ENCODE peak calls at places on chromosomes 6 and 20, in six cellular contexts. S is tibial nerve, A is AG09309, W is fibroblast of the aortic adventitia, M is AG04449, L is fibroblast of mammary gland. E is an unnamed sample.

GRCh38 chr20:34708621-34709043 is 4.5 kb downstream of the TP53INP2 start:
- DNase-seq in S (peak), A (no peak), W (peak), M (no peak), L (peak), E (peak)

GRCh38 chr6:168934856-168935627 is 318.6 kb downstream of the THBS2 start:
- DNase-seq in S (no peak), A (no peak), W (peak), M (no peak), L (peak), E (peak)

GRCh38 chr6:52543262-52543661 is 33.6 kb downstream of the TRAM2 start:
- DNase-seq in S (no peak), A (no peak), W (no peak), M (no peak), L (peak), E (no peak)

GRCh38 chr6:100803264-100803663 is 77.9 kb downstream of the ASCC3 start:
- DNase-seq in S (no peak), A (no peak), W (no peak), M (no peak), L (no peak), E (no peak)

GRCh38 chr6:111818539-111819226 is 54.6 kb downstream of the FYN start:
- DNase-seq in S (no peak), A (no peak), W (no peak), M (no peak), L (peak), E (peak)

GRCh38 chr6:72748759-72749158 is 126.9 kb downstream of the KCNQ5 start:
- DNase-seq in S (no peak), A (peak), W (peak), M (peak), L (peak), E (peak)

GRCh38 chr6:34490390-34491090 is 24.7 kb downstream of the PACSIN1 start:
- DNase-seq in S (no peak), A (no peak), W (no peak), M (no peak), L (no peak), E (no peak)

GRCh38 chr20:951384-952169 is 35.4 kb upstream of the ANGPT4 start:
- DNase-seq in S (no peak), A (no peak), W (no peak), M (no peak), L (no peak), E (no peak)

GRCh38 chr6:136405410-136406029 is 115.9 kb upstream of the BCLAF1 start:
- DNase-seq in S (no peak), A (no peak), W (no peak), M (no peak), L (peak), E (no peak)

GRCh38 chr6:8743146-8743745 is 307.9 kb upstream of the SLC35B3 start:
- DNase-seq in S (no peak), A (no peak), W (no peak), M (no peak), L (no peak), E (no peak)

GRCh38 chr20:5621305-5621704 is 128.9 kb upstream of the SHLD1 start:
- DNase-seq in S (no peak), A (no peak), W (peak), M (no peak), L (peak), E (peak)

GRCh38 chr20:33686984-33687366 is 790 bp upstream of the E2F1 start:
- DNase-seq in S (no peak), A (no peak), W (no peak), M (no peak), L (no peak), E (no peak)

GRCh38 chr6:35522660-35523658 is 10.3 kb upstream of the TULP1 start:
- DNase-seq in S (peak), A (no peak), W (peak), M (no peak), L (peak), E (peak)

GRCh38 chr20:5230544-5230943 is 86.2 kb downstream of the PROKR2 start:
- DNase-seq in S (no peak), A (no peak), W (no peak), M (no peak), L (no peak), E (no peak)

DNA sequence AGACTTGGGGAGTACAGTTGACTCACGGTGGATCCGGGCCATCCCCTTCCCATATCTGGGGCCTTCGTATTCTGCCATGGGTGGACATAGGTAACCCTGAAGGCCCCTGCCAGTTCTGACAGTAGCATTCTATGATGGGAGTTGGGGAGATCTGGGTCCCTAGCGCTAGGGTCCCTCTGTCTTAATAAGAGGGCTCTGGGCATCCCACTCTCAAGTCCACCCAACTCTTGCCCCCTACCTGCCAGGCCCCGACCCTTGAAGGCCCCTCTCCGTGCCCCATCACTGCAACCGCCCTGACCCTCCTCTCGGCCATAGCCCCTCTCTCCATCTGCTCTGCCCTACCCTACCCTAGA is 6.5 kb upstream of the CAPN11 start:
- DNase-seq in S (no peak), A (no peak), W (no peak), M (no peak), L (no peak), E (no peak)
- TF ChIP-seq CTCF in S (no peak), A (no peak), W (no peak), M (no peak), L (no peak), E (no peak)

DNA sequence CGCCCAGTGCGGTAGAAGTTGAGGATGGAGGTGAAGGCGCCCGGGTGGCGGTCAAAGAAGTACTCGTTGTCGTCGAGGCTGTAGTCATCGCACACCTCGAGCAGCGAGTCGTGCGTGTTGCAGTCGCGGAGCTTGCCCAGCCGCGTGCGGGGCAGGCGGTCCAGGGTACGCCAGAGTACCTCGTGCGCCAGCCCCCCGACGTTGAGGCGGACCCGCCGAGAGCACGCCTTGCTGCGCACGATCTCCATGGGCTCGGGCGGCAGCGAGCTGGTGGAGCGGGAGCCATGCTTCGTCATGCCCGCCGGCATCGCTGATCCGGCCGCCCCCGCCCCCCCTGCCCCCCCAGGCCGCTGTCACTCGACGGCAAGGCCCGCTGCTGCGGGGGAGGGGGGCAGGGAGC is 295 bp downstream of the KCNB1 start:
- DNase-seq in S (no peak), A (no peak), W (no peak), M (no peak), L (no peak), E (no peak)
- H3K4me3 ChIP-seq in S (no peak), A (no peak), W (no peak), M (no peak), L (no peak), E (no peak)

GRCh38 chr20:47174844-47175243 is 181.7 kb downstream of the ZMYND8 start:
- DNase-seq in S (no peak), A (no peak), W (no peak), M (no peak), L (no peak), E (no peak)
- TF ChIP-seq CTCF in S (no peak), A (no peak), W (no peak), M (no peak), L (no peak), E (no peak)

GRCh38 chr20:52974155-52974554 is 2.0 kb downstream of the TSHZ2 start:
- DNase-seq in S (no peak), A (no peak), W (no peak), M (no peak), L (peak), E (no peak)
- H3K4me3 ChIP-seq in S (no peak), A (no peak), W (no peak), M (no peak), L (peak), E (peak)

GRCh38 chr6:170003027-170003426 is 251.6 kb downstream of the ERMARD start:
- DNase-seq in S (no peak), A (no peak), W (no peak), M (no peak), L (no peak), E (no peak)
- TF ChIP-seq CTCF in S (no peak), A (no peak), W (no peak), M (no peak), L (no peak), E (no peak)

GRCh38 chr20:59937150-59937549 is 3.0 kb downstream of the PPP1R3D start:
- DNase-seq in S (no peak), A (no peak), W (peak), M (no peak), L (no peak), E (peak)
- H3K4me3 ChIP-seq in S (no peak), A (no peak), W (peak), M (no peak), L (no peak), E (peak)

GRCh38 chr6:20835315-20836010 is 301.2 kb downstream of the CDKAL1 start:
- DNase-seq in S (no peak), A (no peak), W (no peak), M (no peak), L (no peak), E (no peak)

GRCh38 chr6:20840675-20841074 is 306.4 kb downstream of the CDKAL1 start:
- DNase-seq in S (no peak), A (peak), W (peak), M (peak), L (peak), E (peak)

GRCh38 chr6:20837189-20837588 is 302.9 kb downstream of the CDKAL1 start:
- DNase-seq in S (no peak), A (no peak), W (no peak), M (no peak), L (no peak), E (no peak)

GRCh38 chr6:20839624-20840023 is 305.4 kb downstream of the CDKAL1 start:
- DNase-seq in S (no peak), A (no peak), W (no peak), M (no peak), L (no peak), E (no peak)

GRCh38 chr6:20838113-20838512 is 303.9 kb downstream of the CDKAL1 start:
- DNase-seq in S (no peak), A (no peak), W (no peak), M (no peak), L (no peak), E (no peak)
- TF ChIP-seq CTCF in S (no peak), A (no peak), W (no peak), M (no peak), L (no peak), E (no peak)

GRCh38 chr20:24353135-24353694 is 116.2 kb upstream of the SYNDIG1 start:
- DNase-seq in S (no peak), A (no peak), W (no peak), M (no peak), L (no peak), E (no peak)

GRCh38 chr20:24350923-24351368 is 118.5 kb upstream of the SYNDIG1 start:
- DNase-seq in S (no peak), A (peak), W (peak), M (no peak), L (peak), E (peak)
- H3K4me3 ChIP-seq in S (no peak), A (no peak), W (no peak), M (no peak), L (no peak), E (no peak)